ENCODE peak calls at places on chromosomes 13 and 19, in four cellular contexts. D is astrocyte, C is GM23338, N is Peyer's patch. A is an unnamed sample.

GRCh38 chr13:100156786-100157185 is 67.9 kb downstream of the PCCA start:
- DNase-seq in C (no peak), N (no peak), D (peak), A (no peak)

GRCh38 chr19:49984491-49984890 is 23.5 kb upstream of the SIGLEC11 start:
- DNase-seq in D (no peak), C (no peak), N (no peak), A (no peak)

GRCh38 chr19:17296278-17296677 is 6.9 kb downstream of the ABHD8 start:
- DNase-seq in N (no peak), D (peak), C (no peak), A (peak)

GRCh38 chr19:18529782-18530181 is 7.9 kb upstream of the ELL start:
- DNase-seq in C (no peak), N (no peak), D (no peak), A (no peak)

GRCh38 chr19:536881-537404 is 5.4 kb downstream of the CDC34 start:
- DNase-seq in C (no peak), D (no peak), N (no peak), A (no peak)

GRCh38 chr19:23263870-23264590 is 13.8 kb upstream of the ZNF724 start:
- DNase-seq in C (no peak), D (no peak), N (no peak), A (peak)

GRCh38 chr19:54156953-54157352 is 2.6 kb downstream of the LENG1 start:
- DNase-seq in C (no peak), D (no peak), N (no peak), A (no peak)

GRCh38 chr19:369256-369655 is 24.7 kb upstream of the MIER2 start:
- DNase-seq in D (no peak), C (no peak), N (no peak), A (no peak)

GRCh38 chr19:2097330-2098327 is 914 bp downstream of the IZUMO4 start:
- DNase-seq in C (peak), N (no peak), D (no peak), A (no peak)

GRCh38 chr19:48962029-48962848 is 2.9 kb upstream of the FTL start:
- DNase-seq in D (no peak), C (peak), N (peak), A (peak)

GRCh38 chr19:16161848-16162247 is 11.5 kb downstream of the CIB3 start:
- DNase-seq in N (no peak), C (no peak), D (peak), A (peak)

GRCh38 chr13:97855570-97855970 is 97.9 kb upstream of the IPO5 start:
- DNase-seq in C (peak), D (peak), N (no peak), A (peak)

GRCh38 chr13:97160421-97160820 is 61.7 kb upstream of the MBNL2 start:
- DNase-seq in C (no peak), D (no peak), N (no peak), A (no peak)

GRCh38 chr19:12695997-12696365 is 450 bp downstream of the FBXW9 start:
- DNase-seq in D (no peak), N (no peak), C (no peak), A (no peak)

GRCh38 chr19:12695090-12695489 is 1.3 kb downstream of the FBXW9 start:
- DNase-seq in C (no peak), D (no peak), N (no peak), A (no peak)

GRCh38 chr19:12695514-12695913 is 917 bp downstream of the FBXW9 start:
- DNase-seq in N (no peak), C (no peak), D (no peak), A (no peak)

GRCh38 chr19:12698138-12698537 is 1.7 kb upstream of the FBXW9 start:
- DNase-seq in D (no peak), C (no peak), N (no peak), A (no peak)

DNA sequence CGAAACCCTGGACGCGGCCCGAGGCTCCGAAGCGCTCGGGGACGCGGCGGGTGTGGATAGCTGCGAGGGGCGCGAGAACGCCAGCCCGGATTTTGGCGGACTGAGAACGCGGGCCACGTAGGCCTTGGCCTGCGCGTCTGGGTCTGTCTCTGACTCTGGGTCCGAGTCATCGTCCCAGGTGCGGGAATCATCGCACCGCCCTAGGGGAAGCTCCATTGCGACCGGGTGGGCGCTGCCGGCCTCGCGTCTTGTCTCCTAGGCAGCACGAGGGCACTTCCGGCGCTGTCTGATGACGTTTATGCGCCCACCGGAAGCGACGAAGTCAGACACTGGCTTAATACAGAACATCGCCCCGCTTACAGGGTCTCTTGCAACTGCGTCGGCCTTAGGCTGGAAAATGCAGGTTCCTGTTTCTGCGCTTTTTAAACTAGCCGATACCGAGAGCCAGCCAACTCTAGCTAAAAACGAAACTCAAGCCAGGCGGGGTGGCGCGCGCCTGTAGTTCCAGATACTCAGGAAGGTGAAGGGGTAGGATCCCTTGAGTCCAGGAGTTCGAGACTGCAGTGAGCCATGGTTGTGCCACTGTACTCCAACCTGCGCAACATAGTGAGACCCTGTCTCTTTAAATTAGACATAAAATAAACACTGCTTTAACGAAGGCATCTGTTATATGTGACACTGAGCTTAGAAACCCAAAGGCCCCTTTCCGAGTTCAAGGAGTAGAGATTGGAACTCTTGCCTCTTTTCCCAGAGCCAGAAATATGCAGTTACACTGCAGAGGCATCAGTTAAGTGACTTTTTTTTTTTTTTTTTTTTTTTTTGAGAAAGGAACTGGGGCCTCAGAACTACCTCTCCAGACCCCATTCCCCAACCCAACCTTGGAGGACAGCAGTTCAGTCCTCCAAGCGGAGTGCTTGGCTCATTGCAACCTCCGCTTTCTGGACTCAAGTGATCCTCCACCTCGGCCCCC is at the start of gene FBXW9:
- DNase-seq in D (peak), N (peak), C (peak), A (peak)
- TF ChIP-seq CTCF in D (no peak), N (no peak), C (no peak), A (no peak)

GRCh38 chr13:20119960-20120359 is 40.9 kb downstream of the GJA3 start:
- DNase-seq in N (no peak), C (no peak), D (no peak), A (no peak)
- H3K4me3 ChIP-seq in N (peak), C (peak), D (no peak), A (no peak)

GRCh38 chr19:20558011-20558410 is 7.6 kb downstream of the ZNF737 start:
- DNase-seq in C (peak), D (no peak), N (no peak), A (no peak)
- TF ChIP-seq CTCF in C (peak), D (no peak), N (no peak), A (no peak)

GRCh38 chr19:41354343-41354974 is 737 bp upstream of the TGFB1 start:
- DNase-seq in C (no peak), D (no peak), N (no peak), A (no peak)
- H3K4me3 ChIP-seq in C (peak), D (peak), N (peak), A (peak)

GRCh38 chr19:45161715-45162463 is 1.1 kb upstream of the NKPD1 start:
- DNase-seq in D (no peak), N (no peak), C (peak), A (peak)
- TF ChIP-seq CTCF in D (peak), N (no peak), C (peak), A (peak)

DNA sequence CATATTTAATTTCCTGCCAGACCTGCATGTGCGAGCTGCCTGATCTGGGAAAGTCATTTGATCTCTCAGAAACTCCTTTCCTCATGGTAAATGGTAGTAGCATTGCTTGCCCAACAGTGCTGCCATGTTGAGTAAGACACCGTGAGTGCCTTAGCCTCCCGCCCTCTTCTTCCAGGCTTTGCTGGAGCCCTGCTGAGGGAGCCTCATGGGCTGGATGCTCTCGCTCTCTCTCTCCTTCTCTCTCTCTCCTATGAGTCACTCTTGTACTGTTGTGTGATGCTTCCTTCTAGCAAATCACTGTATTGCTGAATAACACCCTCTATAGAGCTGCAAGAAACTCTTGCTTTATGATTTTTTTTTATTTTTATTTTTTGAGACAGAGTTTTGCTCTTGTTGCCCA is 365.5 kb downstream of the UQCRFS1 start:
- DNase-seq in N (no peak), C (peak), D (no peak), A (peak)
- H3K4me3 ChIP-seq in N (no peak), C (no peak), D (no peak), A (no peak)

A was measured in choroid plexus epithelial cell.